ENCODE peak calls at places on chromosomes 3 and 15, in eight cellular contexts. H is lower lobe of right lung, U is OCI-LY7, O is progenitor cell of endocrine pancreas, V is heart left ventricle, K is uterus, R is lung, B is fibroblast of lung. J is an unnamed sample.

GRCh38 chr15:33256874-33257273 is 53.9 kb upstream of the RYR3 start:
- DNase-seq in H (no peak), U (no peak), O (no peak), V (no peak), K (no peak), R (no peak), B (no peak), J (no peak)

GRCh38 chr3:107981471-107982111 is 109.2 kb downstream of the CD47 start:
- DNase-seq in H (peak), U (no peak), O (no peak), V (peak), K (no peak), R (no peak), B (no peak), J (no peak)

GRCh38 chr3:45777111-45777752 is 19.1 kb downstream of the SLC6A20 start:
- DNase-seq in H (no peak), U (no peak), O (no peak), V (peak), K (no peak), R (no peak), B (no peak), J (no peak)

GRCh38 chr15:69730281-69731235 is 277.9 kb downstream of the RPLP1 start:
- DNase-seq in H (no peak), U (no peak), O (no peak), V (no peak), K (no peak), R (no peak), B (no peak), J (no peak)

GRCh38 chr3:20648294-20648693 is 462.3 kb upstream of the SGO1 start:
- DNase-seq in H (no peak), U (no peak), O (no peak), V (no peak), K (no peak), R (no peak), B (peak), J (peak)

GRCh38 chr15:72491768-72492167 is 17.6 kb downstream of the ARIH1 start:
- DNase-seq in H (no peak), U (no peak), O (no peak), V (no peak), K (no peak), R (no peak), B (peak), J (no peak)

GRCh38 chr3:126124148-126124868 is 40.4 kb upstream of the SLC41A3 start:
- DNase-seq in H (peak), U (no peak), O (no peak), V (peak), K (peak), R (no peak), B (no peak), J (no peak)

GRCh38 chr3:36876181-36876936 is 68.5 kb downstream of the TRANK1 start:
- DNase-seq in H (no peak), U (peak), O (no peak), V (no peak), K (no peak), R (no peak), B (no peak), J (no peak)

GRCh38 chr15:28960979-28961378 is 75.2 kb downstream of the APBA2 start:
- DNase-seq in H (no peak), U (no peak), O (no peak), V (no peak), K (no peak), R (no peak), B (peak), J (peak)

GRCh38 chr3:73073091-73073707 is 11.7 kb downstream of the EBLN2 start:
- DNase-seq in H (no peak), U (no peak), O (no peak), V (no peak), K (no peak), R (no peak), B (no peak), J (no peak)

GRCh38 chr15:23440596-23440995 is 6.4 kb downstream of the GOLGA6L2 start:
- DNase-seq in H (no peak), U (no peak), O (no peak), V (no peak), K (no peak), R (no peak), B (no peak), J (no peak)

GRCh38 chr15:97143847-97144711 is 813.6 kb downstream of the NR2F2 start:
- DNase-seq in H (no peak), U (no peak), O (no peak), V (no peak), K (no peak), R (no peak), B (no peak), J (no peak)

GRCh38 chr15:73109751-73110150 is 57.5 kb downstream of the NEO1 start:
- DNase-seq in H (no peak), U (no peak), O (no peak), V (no peak), K (no peak), R (no peak), B (no peak), J (no peak)

GRCh38 chr15:98799461-98799971 is 151.2 kb downstream of the IGF1R start:
- DNase-seq in H (peak), U (no peak), O (peak), V (no peak), K (no peak), R (no peak), B (no peak), J (peak)

GRCh38 chr3:78050276-78051080 is 1010.6 kb downstream of the ROBO2 start:
- DNase-seq in H (no peak), U (no peak), O (no peak), V (no peak), K (no peak), R (no peak), B (peak), J (no peak)

GRCh38 chr3:175002732-175003143 is 143.6 kb downstream of the NAALADL2 start:
- DNase-seq in H (no peak), U (no peak), O (no peak), V (no peak), K (no peak), R (no peak), B (peak), J (no peak)

GRCh38 chr3:126309162-126309561 is 48.0 kb downstream of the KLF15 start:
- DNase-seq in H (no peak), U (no peak), O (no peak), V (no peak), K (no peak), R (no peak), B (no peak), J (no peak)

GRCh38 chr15:53716909-53717878 is 42.3 kb downstream of the WDR72 start:
- DNase-seq in H (no peak), U (peak), O (no peak), V (no peak), K (no peak), R (no peak), B (peak), J (peak)

GRCh38 chr15:38509152-38509551 is 55.2 kb downstream of the FAM98B start:
- DNase-seq in H (no peak), U (no peak), O (no peak), V (no peak), K (no peak), R (no peak), B (no peak), J (no peak)
- TF ChIP-seq CTCF in H (no peak), U (no peak), O (no peak), V (no peak), K (no peak), R (no peak), B (no peak), J (no peak)

GRCh38 chr3:5231067-5231466 is 43.6 kb downstream of the EDEM1 start:
- DNase-seq in H (no peak), U (no peak), O (no peak), V (no peak), K (no peak), R (no peak), B (no peak), J (no peak)

GRCh38 chr3:5222283-5223005 is 34.9 kb downstream of the EDEM1 start:
- DNase-seq in H (no peak), U (no peak), O (no peak), V (no peak), K (no peak), R (no peak), B (no peak), J (no peak)

GRCh38 chr3:5229414-5229813 is 41.9 kb downstream of the EDEM1 start:
- DNase-seq in H (no peak), U (no peak), O (no peak), V (no peak), K (no peak), R (no peak), B (no peak), J (no peak)

GRCh38 chr3:5227812-5228211 is 40.3 kb downstream of the EDEM1 start:
- DNase-seq in H (no peak), U (no peak), O (no peak), V (no peak), K (no peak), R (no peak), B (no peak), J (no peak)

GRCh38 chr3:5226783-5227182 is 39.3 kb downstream of the EDEM1 start:
- DNase-seq in H (no peak), U (peak), O (no peak), V (no peak), K (no peak), R (no peak), B (peak), J (peak)
- TF ChIP-seq CTCF in H (peak), U (peak), O (peak), V (peak), K (peak), R (no peak), B (peak), J (peak)

GRCh38 chr15:57580428-57580827 is 11.3 kb upstream of the MYZAP start:
- DNase-seq in H (no peak), U (no peak), O (no peak), V (no peak), K (no peak), R (no peak), B (no peak), J (no peak)

GRCh38 chr15:57578288-57578900 is 13.3 kb upstream of the MYZAP start:
- DNase-seq in H (no peak), U (no peak), O (no peak), V (no peak), K (no peak), R (no peak), B (no peak), J (no peak)

GRCh38 chr15:57583282-57583681 is 8.4 kb upstream of the MYZAP start:
- DNase-seq in H (no peak), U (no peak), O (no peak), V (no peak), K (no peak), R (no peak), B (no peak), J (no peak)

GRCh38 chr15:57582080-57582479 is 9.6 kb upstream of the MYZAP start:
- DNase-seq in H (no peak), U (no peak), O (no peak), V (no peak), K (no peak), R (no peak), B (no peak), J (no peak)

DNA sequence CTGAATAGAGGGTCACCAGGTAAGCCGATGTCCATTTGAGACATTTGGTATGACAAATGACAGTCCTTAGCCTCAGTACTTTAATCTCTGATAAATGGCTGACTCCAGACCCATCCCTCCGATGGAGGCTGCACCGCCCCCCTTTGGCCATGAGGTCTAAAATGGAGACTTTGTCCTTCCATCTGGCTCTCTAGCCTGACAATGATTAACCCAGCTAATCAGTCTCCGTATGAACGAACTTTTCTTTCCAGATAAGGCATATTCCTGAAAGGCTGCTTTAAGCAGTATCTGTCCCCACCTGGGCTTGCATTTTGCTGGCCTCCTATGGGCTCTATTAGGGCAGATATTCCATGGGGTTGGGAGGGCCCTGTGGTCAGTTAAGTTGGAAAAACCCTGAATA is 10.8 kb upstream of the MYZAP start:
- DNase-seq in H (no peak), U (no peak), O (no peak), V (no peak), K (no peak), R (no peak), B (no peak), J (no peak)
- TF ChIP-seq CTCF in H (no peak), U (no peak), O (peak), V (no peak), K (no peak), R (no peak), B (no peak), J (no peak)

GRCh38 chr3:152905631-152906030 is 70.7 kb downstream of the P2RY1 start:
- DNase-seq in H (no peak), U (no peak), O (no peak), V (no peak), K (no peak), R (no peak), B (no peak), J (no peak)
- TF ChIP-seq CTCF in H (no peak), U (no peak), O (no peak), V (no peak), K (no peak), R (no peak), B (no peak), J (no peak)

GRCh38 chr3:96779810-96780209 is 34.6 kb upstream of the EPHA6 start:
- DNase-seq in H (no peak), U (no peak), O (no peak), V (no peak), K (no peak), R (no peak), B (no peak), J (no peak)
- TF ChIP-seq CTCF in H (no peak), U (peak), O (no peak), V (no peak), K (no peak), R (no peak), B (no peak), J (peak)

GRCh38 chr3:48989126-48989795 is 780 bp upstream of the P4HTM start:
- DNase-seq in H (no peak), U (peak), O (no peak), V (no peak), K (peak), R (no peak), B (no peak), J (no peak)

GRCh38 chr3:48993834-48994233 is 3.8 kb downstream of the P4HTM start:
- DNase-seq in H (no peak), U (no peak), O (no peak), V (no peak), K (no peak), R (no peak), B (no peak), J (no peak)

GRCh38 chr3:48990636-48991421 is 788 bp downstream of the P4HTM start:
- DNase-seq in H (no peak), U (peak), O (no peak), V (no peak), K (no peak), R (no peak), B (peak), J (no peak)

GRCh38 chr3:48991851-48992545 is 2.0 kb downstream of the P4HTM start:
- DNase-seq in H (no peak), U (no peak), O (no peak), V (no peak), K (no peak), R (no peak), B (no peak), J (no peak)

DNA sequence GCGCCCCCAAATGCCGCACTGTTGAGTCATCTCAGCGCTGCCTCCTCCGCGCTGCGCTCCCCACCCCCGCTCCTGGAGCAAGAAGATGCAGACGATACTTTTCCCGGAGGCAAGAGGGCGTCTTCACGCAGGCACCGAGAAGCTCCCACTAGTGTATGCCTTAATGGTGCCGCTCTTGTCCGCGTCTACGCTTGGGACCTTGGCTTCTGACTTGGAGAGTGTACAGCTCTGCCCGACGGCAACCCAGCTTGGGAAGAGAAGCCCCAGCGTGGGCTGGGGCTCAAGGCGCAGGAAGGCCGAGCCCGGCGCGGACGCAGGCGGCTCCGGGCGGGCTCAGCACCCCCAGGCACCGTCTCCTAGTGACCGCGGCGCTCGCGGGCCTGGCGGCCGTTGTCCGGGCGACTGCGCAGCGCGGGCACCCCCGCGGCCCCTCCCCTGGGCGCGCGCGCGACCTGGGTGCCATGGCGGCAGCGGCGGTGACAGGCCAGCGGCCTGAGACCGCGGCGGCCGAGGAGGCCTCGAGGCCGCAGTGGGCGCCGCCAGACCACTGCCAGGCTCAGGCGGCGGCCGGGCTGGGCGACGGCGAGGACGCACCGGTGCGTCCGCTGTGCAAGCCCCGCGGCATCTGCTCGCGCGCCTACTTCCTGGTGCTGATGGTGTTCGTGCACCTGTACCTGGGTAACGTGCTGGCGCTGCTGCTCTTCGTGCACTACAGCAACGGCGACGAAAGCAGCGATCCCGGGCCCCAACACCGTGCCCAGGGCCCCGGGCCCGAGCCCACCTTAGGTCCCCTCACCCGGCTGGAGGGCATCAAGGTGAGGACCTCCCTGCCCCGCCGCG is at the start of gene P4HTM:
- DNase-seq in H (peak), U (peak), O (peak), V (peak), K (peak), R (peak), B (peak), J (peak)
- TF ChIP-seq CTCF in H (peak), U (peak), O (peak), V (peak), K (peak), R (peak), B (peak), J (peak)

DNA sequence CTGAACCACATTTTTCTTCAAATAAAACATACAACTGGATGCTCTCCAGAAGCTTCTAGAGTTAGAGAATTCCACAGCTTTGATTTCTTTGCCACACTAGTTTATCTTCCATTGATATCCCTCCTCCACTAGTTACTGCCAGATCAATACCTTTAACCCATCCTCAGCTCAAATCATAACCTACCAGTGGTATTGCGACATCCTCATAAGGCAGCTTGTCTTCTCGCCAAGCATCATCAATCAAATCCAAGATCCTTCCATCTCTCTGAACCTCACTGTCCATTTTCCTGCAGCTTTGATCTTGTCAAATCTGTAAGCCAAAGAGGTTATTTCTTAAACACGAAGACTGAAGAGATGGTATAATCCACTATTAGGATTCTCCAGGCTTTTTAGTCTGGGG is 3.2 kb downstream of the ANAPC13 start:
- DNase-seq in H (no peak), U (no peak), O (no peak), V (no peak), K (no peak), R (no peak), B (no peak), J (no peak)
- TF ChIP-seq CTCF in H (no peak), U (no peak), O (no peak), V (no peak), K (no peak), R (no peak), B (no peak), J (no peak)

DNA sequence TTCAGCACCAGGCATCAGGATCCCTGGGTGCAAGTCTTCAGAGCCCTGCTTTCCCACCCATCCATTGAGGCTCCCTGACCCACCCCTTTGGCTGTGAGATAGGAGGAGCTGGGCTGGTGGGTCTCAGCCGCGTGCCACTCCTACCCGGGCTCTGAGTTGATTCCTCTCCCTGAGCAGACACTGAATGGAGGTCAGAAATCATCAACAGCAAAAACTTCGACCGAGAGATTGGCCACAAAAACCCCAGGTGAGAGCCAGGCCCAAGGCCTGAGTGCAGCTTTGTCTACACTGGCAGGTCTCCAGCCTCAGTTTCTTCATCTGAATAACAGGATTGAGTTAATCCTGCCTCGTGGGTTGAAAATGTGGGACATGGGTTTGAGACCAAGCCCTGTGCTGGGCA is 7.8 kb downstream of the TMEM43 start:
- DNase-seq in H (no peak), U (no peak), O (no peak), V (no peak), K (no peak), R (no peak), B (no peak), J (no peak)
- TF ChIP-seq CTCF in H (no peak), U (no peak), O (no peak), V (no peak), K (no peak), R (no peak), B (no peak), J (no peak)

J was measured in RWPE1.